ENCODE peak calls at places on chromosomes 4 and X, in eight cellular contexts. C is glutamatergic neuron, Z is breast epithelium, L is thoracic aorta, R is gastrocnemius medialis, G is GM13977, Y is HCT116, P is coronary artery. J is an unnamed sample.

GRCh38 chr4:37389967-37390580 is 145.5 kb downstream of the NWD2 start:
- DNase-seq in G (peak), L (no peak), C (no peak), R (no peak), Y (peak), P (no peak), Z (no peak), J (no peak)

GRCh38 chr4:6313216-6313615 is 43.6 kb downstream of the WFS1 start:
- DNase-seq in R (no peak), P (no peak), Y (no peak), G (no peak), C (no peak), Z (no peak), L (no peak), J (no peak)

GRCh38 chr4:3374011-3374645 is 67.6 kb upstream of the HGFAC start:
- DNase-seq in G (no peak), Z (no peak), L (no peak), R (no peak), Y (no peak), P (no peak), C (no peak), J (no peak)

GRCh38 chr4:139020384-139020783 is 4.8 kb downstream of the NOCT start:
- DNase-seq in R (no peak), Y (no peak), G (no peak), P (no peak), C (no peak), Z (no peak), L (no peak), J (no peak)

GRCh38 chr4:105544517-105544916 is 7.9 kb upstream of the ARHGEF38 start:
- DNase-seq in Y (no peak), R (no peak), Z (no peak), P (no peak), G (no peak), C (no peak), L (no peak), J (no peak)

GRCh38 chrX:25005382-25006185 is 10.2 kb downstream of the ARX start:
- DNase-seq in Y (no peak), R (no peak), G (no peak), L (no peak), Z (no peak), C (no peak), P (no peak), J (no peak)

GRCh38 chr4:138535316-138535715 is 293.2 kb upstream of the SLC7A11 start:
- DNase-seq in P (no peak), Y (no peak), G (no peak), Z (no peak), L (no peak), C (no peak), R (no peak), J (no peak)

GRCh38 chr4:156901871-156902270 is 69.7 kb downstream of the PDGFC start:
- DNase-seq in C (no peak), P (no peak), Y (no peak), Z (no peak), G (no peak), R (no peak), L (no peak), J (no peak)

GRCh38 chr4:185269286-185269685 is 59.9 kb downstream of the SNX25 start:
- DNase-seq in L (no peak), P (no peak), G (no peak), R (no peak), C (no peak), Y (no peak), Z (no peak), J (no peak)

GRCh38 chr4:138400528-138400927 is 158.4 kb upstream of the SLC7A11 start:
- DNase-seq in Y (no peak), G (no peak), P (no peak), L (no peak), C (no peak), R (no peak), Z (no peak), J (no peak)

GRCh38 chr4:40264497-40264896 is 67.7 kb downstream of the RHOH start:
- DNase-seq in G (no peak), P (no peak), R (no peak), Z (no peak), Y (no peak), C (no peak), L (no peak), J (no peak)

GRCh38 chr4:123096038-123096437 is 173.6 kb upstream of the NUDT6 start:
- DNase-seq in Z (no peak), G (no peak), C (no peak), R (no peak), P (no peak), L (no peak), Y (peak), J (no peak)

GRCh38 chr4:106323119-106323518 is 6.8 kb downstream of the AIMP1 start:
- DNase-seq in P (no peak), G (no peak), R (no peak), Z (no peak), L (no peak), Y (no peak), C (no peak), J (no peak)

GRCh38 chr4:31655328-31655727 is 935.2 kb downstream of the PCDH7 start:
- DNase-seq in L (no peak), P (no peak), G (no peak), C (no peak), R (no peak), Y (no peak), Z (no peak), J (no peak)

GRCh38 chr4:93772858-93773257 is 55.7 kb upstream of the ATOH1 start:
- DNase-seq in L (no peak), Y (no peak), C (no peak), P (no peak), G (no peak), Z (no peak), R (no peak), J (no peak)

GRCh38 chr4:54268151-54268550 is 39.1 kb downstream of the PDGFRA start:
- DNase-seq in G (no peak), Y (no peak), Z (no peak), P (no peak), R (no peak), C (no peak), L (no peak), J (no peak)

GRCh38 chr4:145988628-145989027 is 50.0 kb upstream of the ZNF827 start:
- DNase-seq in L (no peak), P (no peak), Y (no peak), C (no peak), G (no peak), Z (no peak), R (no peak), J (no peak)

GRCh38 chrX:153469811-153470410 is 465 bp downstream of the HAUS7 start:
- DNase-seq in G (no peak), Z (no peak), R (no peak), P (no peak), L (no peak), Y (no peak), C (peak), J (no peak)

GRCh38 chr4:77074961-77075855 is 581 bp downstream of the CCNI start:
- DNase-seq in R (peak), Y (no peak), L (peak), G (peak), P (peak), C (peak), Z (peak), J (peak)

GRCh38 chrX:47169273-47169672 is 24.3 kb downstream of the RBM10 start:
- DNase-seq in L (no peak), G (no peak), R (no peak), Y (no peak), P (no peak), C (no peak), Z (no peak), J (no peak)

GRCh38 chrX:46959101-46959500 is 46.9 kb downstream of the JADE3 start:
- DNase-seq in L (no peak), Y (no peak), Z (no peak), P (no peak), G (no peak), C (no peak), R (no peak), J (no peak)

GRCh38 chr4:72286185-72286584 is 254.4 kb downstream of the NPFFR2 start:
- DNase-seq in P (no peak), G (peak), Y (no peak), Z (no peak), R (no peak), L (no peak), C (no peak), J (no peak)

GRCh38 chr4:109408711-109409110 is 24.9 kb upstream of the SEC24B start:
- DNase-seq in G (no peak), Z (no peak), P (no peak), Y (no peak), C (no peak), R (no peak), L (no peak), J (no peak)

GRCh38 chr4:156970501-156971167 is 965 bp downstream of the PDGFC start:
- DNase-seq in L (no peak), P (peak), Z (peak), C (peak), G (peak), R (peak), Y (no peak), J (peak)

GRCh38 chr4:2286904-2287593 is 25.1 kb upstream of the MXD4 start:
- DNase-seq in G (no peak), Y (no peak), Z (no peak), L (no peak), R (no peak), P (no peak), C (no peak), J (no peak)

GRCh38 chr4:1402516-1403101 is 3.6 kb downstream of the NKX1-1 start:
- DNase-seq in Z (no peak), R (no peak), L (no peak), G (peak), P (no peak), C (peak), Y (no peak), J (no peak)

GRCh38 chr4:119132306-119132705 is 3.3 kb upstream of the MYOZ2 start:
- DNase-seq in G (no peak), L (no peak), P (no peak), Z (no peak), C (no peak), R (no peak), Y (no peak), J (no peak)

GRCh38 chr4:6885953-6886557 is 23.6 kb upstream of the TBC1D14 start:
- DNase-seq in R (peak), Y (no peak), Z (peak), G (peak), C (no peak), L (no peak), P (peak), J (no peak)

GRCh38 chr4:15451181-15451865 is 18.4 kb upstream of the CC2D2A start:
- DNase-seq in P (no peak), Y (no peak), G (no peak), R (no peak), C (no peak), Z (no peak), L (no peak), J (no peak)

GRCh38 chrX:47749185-47749967 is 87.3 kb upstream of the ZNF81 start:
- DNase-seq in G (peak), Z (no peak), Y (no peak), R (peak), C (no peak), P (no peak), L (no peak), J (no peak)

GRCh38 chr4:155392486-155393184 is 15.9 kb upstream of the MAP9 start:
- DNase-seq in L (no peak), G (no peak), Y (peak), P (no peak), R (no peak), Z (no peak), C (no peak), J (no peak)

GRCh38 chrX:15854080-15854655 is 445 bp downstream of the AP1S2 start:
- DNase-seq in Z (peak), L (no peak), C (peak), G (peak), Y (no peak), R (peak), P (peak), J (peak)

DNA sequence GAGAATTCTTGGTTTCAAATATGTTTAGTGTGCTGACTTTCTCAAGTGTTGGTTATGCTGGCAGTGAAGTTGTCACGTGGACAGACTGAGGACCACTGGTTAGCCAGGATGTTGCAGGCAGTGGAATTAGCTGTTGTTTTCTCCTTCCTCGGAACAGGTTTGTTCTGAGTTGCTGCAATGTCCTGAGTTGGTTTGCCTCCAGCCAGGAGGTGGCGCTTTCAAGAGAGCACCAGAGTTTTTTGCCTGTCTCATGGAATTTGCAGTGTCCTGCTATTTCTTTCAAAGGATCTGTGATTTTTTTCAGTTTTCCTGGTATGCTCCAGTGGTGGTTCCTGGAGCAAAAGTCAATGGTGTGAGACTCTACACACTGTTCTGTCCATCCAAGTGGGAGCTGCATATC is 158.1 kb upstream of the CXorf66 start:
- DNase-seq in P (no peak), C (peak), G (no peak), Z (no peak), R (no peak), L (no peak), Y (no peak), J (no peak)
- TF ChIP-seq CTCF in P (no peak), C (no peak), G (peak), Z (no peak), R (no peak), L (no peak), Y (peak), J (no peak)

GRCh38 chrX:131779313-131779712 is 235.4 kb downstream of the OR13H1 start:
- DNase-seq in Z (no peak), L (no peak), G (no peak), C (no peak), Y (no peak), R (no peak), P (no peak), J (no peak)

GRCh38 chrX:131789664-131790063 is 233.4 kb upstream of the STK26 start:
- DNase-seq in L (no peak), P (no peak), R (no peak), Z (no peak), C (no peak), Y (no peak), G (peak), J (no peak)

GRCh38 chrX:131778269-131779218 is 234.7 kb downstream of the OR13H1 start:
- DNase-seq in R (no peak), C (no peak), Y (no peak), L (no peak), G (peak), P (peak), Z (peak), J (no peak)

GRCh38 chrX:131783555-131784338 is 239.4 kb upstream of the STK26 start:
- DNase-seq in G (no peak), L (no peak), P (no peak), Y (no peak), Z (peak), R (no peak), C (no peak), J (no peak)
- TF ChIP-seq CTCF in G (peak), L (no peak), P (no peak), Y (no peak), Z (peak), R (peak), C (no peak), J (no peak)

GRCh38 chr4:73867783-73868182 is 1.4 kb upstream of the CXCL1 start:
- DNase-seq in P (no peak), C (no peak), Y (peak), Z (no peak), G (no peak), L (no peak), R (no peak), J (no peak)
- TF ChIP-seq CTCF in P (no peak), C (no peak), Y (peak), Z (no peak), G (no peak), L (no peak), R (no peak), J (no peak)

DNA sequence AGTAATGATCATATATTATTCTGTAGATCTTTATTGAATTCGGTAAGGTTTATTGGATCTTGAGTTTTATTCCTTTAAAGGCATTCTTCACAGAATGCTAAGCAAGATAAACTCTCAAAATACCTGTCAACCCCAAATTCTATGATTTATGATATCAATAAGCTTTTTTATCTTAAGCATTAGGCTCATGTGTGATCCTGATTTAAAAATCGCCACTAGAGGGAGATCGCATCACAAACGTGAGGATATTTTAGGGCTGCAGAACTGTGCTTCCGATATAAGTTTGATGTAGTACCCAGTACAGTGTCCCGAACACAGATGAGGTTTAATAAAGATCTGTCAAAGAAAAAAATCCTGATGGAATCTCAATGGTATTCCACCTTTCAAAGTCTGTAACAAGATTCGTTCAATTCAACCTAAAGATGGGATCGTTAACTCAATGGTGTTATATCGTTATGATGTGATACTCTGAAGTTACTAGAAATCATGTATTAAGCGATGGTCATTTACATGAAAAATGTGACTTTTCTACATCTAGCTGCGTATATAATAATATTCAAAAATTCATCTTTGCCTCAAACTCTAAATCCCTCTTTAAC is 169.0 kb downstream of the CORIN start:
- DNase-seq in Y (peak), G (peak), L (no peak), P (no peak), Z (no peak), C (no peak), R (no peak), J (no peak)
- TF ChIP-seq CTCF in Y (peak), G (peak), L (peak), P (peak), Z (peak), C (peak), R (peak), J (peak)

GRCh38 chr4:133465022-133465421 is 315.9 kb downstream of the PCDH10 start:
- DNase-seq in L (no peak), G (no peak), C (no peak), P (no peak), Y (no peak), Z (no peak), R (no peak), J (no peak)
- TF ChIP-seq CTCF in L (no peak), G (no peak), C (no peak), P (no peak), Y (no peak), Z (no peak), R (no peak), J (no peak)

GRCh38 chrX:120377179-120377578 is 15.3 kb downstream of the ATP1B4 start:
- DNase-seq in C (no peak), R (no peak), P (no peak), G (no peak), L (no peak), Y (no peak), Z (no peak), J (no peak)
- TF ChIP-seq CTCF in C (no peak), R (no peak), P (no peak), G (no peak), L (no peak), Y (no peak), Z (no peak), J (no peak)

GRCh38 chr4:42313872-42314271 is 83.4 kb upstream of the SHISA3 start:
- DNase-seq in P (no peak), Z (no peak), L (no peak), Y (no peak), R (no peak), G (no peak), C (no peak), J (peak)
- TF ChIP-seq CTCF in P (no peak), Z (no peak), L (no peak), Y (no peak), R (no peak), G (no peak), C (no peak), J (no peak)

GRCh38 chr4:108013332-108013731 is 23.6 kb downstream of the HADH start:
- DNase-seq in P (no peak), Z (no peak), Y (no peak), G (no peak), C (no peak), R (no peak), L (no peak), J (no peak)

GRCh38 chr4:108024078-108024990 is 34.6 kb downstream of the HADH start:
- DNase-seq in R (no peak), Y (no peak), G (no peak), Z (no peak), P (no peak), C (no peak), L (no peak), J (no peak)

GRCh38 chr4:108018038-108018883 is 28.6 kb downstream of the HADH start:
- DNase-seq in C (peak), Y (peak), P (no peak), R (peak), L (peak), Z (peak), G (peak), J (peak)

GRCh38 chr4:108013955-108014354 is 24.3 kb downstream of the HADH start:
- DNase-seq in L (no peak), C (no peak), G (no peak), Y (no peak), R (no peak), Z (no peak), P (no peak), J (no peak)

DNA sequence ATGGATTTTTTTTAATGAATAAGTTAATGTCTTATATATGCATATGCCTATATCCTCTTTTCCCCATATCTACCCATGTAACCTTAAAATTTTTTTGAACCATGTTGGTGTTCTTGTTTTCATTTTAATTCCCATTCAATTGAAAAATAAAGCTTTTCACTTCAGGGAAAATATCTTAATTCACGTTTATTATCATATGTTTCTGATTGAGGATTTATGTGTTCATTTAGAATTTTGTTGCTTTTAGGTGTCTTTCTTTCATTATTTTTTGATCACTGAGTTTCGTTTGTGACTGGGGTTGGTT is 29.1 kb downstream of the HADH start:
- DNase-seq in G (no peak), R (no peak), Y (no peak), P (no peak), Z (no peak), L (no peak), C (no peak), J (no peak)
- TF ChIP-seq CTCF in G (no peak), R (no peak), Y (no peak), P (peak), Z (no peak), L (no peak), C (peak), J (no peak)

GRCh38 chr4:18932940-18933339 is 911.4 kb upstream of the LCORL start:
- DNase-seq in C (no peak), Y (no peak), P (no peak), R (no peak), G (no peak), Z (no peak), L (no peak), J (no peak)

GRCh38 chr4:18935956-18936355 is 914.4 kb upstream of the LCORL start:
- DNase-seq in Y (no peak), C (no peak), R (no peak), P (no peak), G (no peak), L (no peak), Z (no peak), J (no peak)

GRCh38 chr4:18937080-18937479 is 915.5 kb upstream of the LCORL start:
- DNase-seq in L (no peak), R (no peak), Y (no peak), Z (no peak), G (no peak), C (no peak), P (no peak), J (no peak)

GRCh38 chr4:18931643-18932373 is 910.3 kb upstream of the LCORL start:
- DNase-seq in G (no peak), Z (no peak), R (no peak), P (no peak), Y (no peak), C (no peak), L (no peak), J (no peak)

DNA sequence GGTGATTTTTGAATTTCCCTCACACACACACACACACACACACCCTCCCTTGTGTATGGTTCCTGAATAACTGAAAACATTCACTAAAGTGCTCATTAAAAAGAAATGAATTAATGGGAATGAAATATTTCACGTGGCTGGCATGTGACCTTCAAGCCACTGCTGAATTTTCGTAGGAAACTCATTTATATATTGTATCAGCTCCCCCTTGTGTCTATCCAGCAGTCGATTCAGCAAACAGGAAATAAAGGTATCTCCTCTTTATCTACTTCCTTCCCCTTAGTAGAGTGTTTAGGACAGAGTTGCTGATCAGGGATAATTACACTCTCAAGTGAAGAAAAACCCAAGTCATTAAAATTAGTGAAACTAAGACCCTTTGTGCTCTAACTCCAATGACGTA is 912.6 kb upstream of the LCORL start:
- DNase-seq in R (no peak), C (no peak), Y (no peak), L (no peak), Z (no peak), P (no peak), G (no peak), J (no peak)
- TF ChIP-seq CTCF in R (no peak), C (no peak), Y (peak), L (no peak), Z (no peak), P (no peak), G (no peak), J (peak)